ENCODE peak calls at places on chromosomes 7 and 10, in four cellular contexts. F is activated CD4-positive, alpha-beta T cell treated with anti-CD3 and anti-CD28 coated beads, Interleukin-2, amount 10 ng/mL, durations not matched to agents 7 days and 5 days; C is body of pancreas; R is sigmoid colon. L is an unnamed sample.

GRCh38 chr7:128755816-128756476 is 16.8 kb downstream of the CALU start:
- DNase-seq in C (no peak), R (peak), F (no peak), L (no peak)

GRCh38 chr7:112205348-112206237 is 606 bp downstream of the DOCK4 start:
- DNase-seq in F (peak), C (peak), R (peak), L (peak)

GRCh38 chr10:112383325-112383724 is 9.4 kb downstream of the ACSL5 start:
- DNase-seq in R (no peak), C (no peak), F (no peak), L (no peak)

GRCh38 chr7:47227762-47228177 is 354.1 kb downstream of the TNS3 start:
- DNase-seq in R (no peak), F (no peak), C (no peak), L (peak)

GRCh38 chr7:29112721-29113120 is 33.6 kb downstream of the CPVL start:
- DNase-seq in R (no peak), C (no peak), F (no peak), L (no peak)

GRCh38 chr10:18501198-18501597 is 150.2 kb downstream of the NSUN6 start:
- DNase-seq in C (no peak), F (no peak), R (no peak), L (no peak)

GRCh38 chr7:33933611-33934281 is 28.4 kb downstream of the BMPER start:
- DNase-seq in C (no peak), F (no peak), R (no peak), L (no peak)

GRCh38 chr10:44195120-44196007 is 189.5 kb downstream of the CXCL12 start:
- DNase-seq in R (peak), C (peak), F (no peak), L (peak)

GRCh38 chr7:37391791-37392672 is 56.6 kb downstream of the ELMO1 start:
- DNase-seq in R (no peak), C (no peak), F (no peak), L (peak)

GRCh38 chr7:36951257-36951697 is 227.0 kb upstream of the AOAH start:
- DNase-seq in R (no peak), C (no peak), F (no peak), L (peak)

GRCh38 chr7:122766593-122766992 is 63.9 kb upstream of the RNF148 start:
- DNase-seq in C (no peak), F (no peak), R (no peak), L (no peak)

GRCh38 chr10:63633677-63634487 is 112.7 kb downstream of the REEP3 start:
- DNase-seq in F (no peak), R (no peak), C (peak), L (peak)

GRCh38 chr7:69837387-69838068 is 239.3 kb downstream of the AUTS2 start:
- DNase-seq in C (no peak), R (no peak), F (no peak), L (no peak)

GRCh38 chr7:1638113-1638726 is 31.9 kb upstream of the ELFN1 start:
- DNase-seq in R (no peak), F (no peak), C (no peak), L (no peak)

GRCh38 chr7:149460493-149461330 is at the start of gene ZNF777:
- DNase-seq in F (peak), C (peak), R (peak), L (peak)

GRCh38 chr10:387949-388660 is 252.8 kb downstream of the ZMYND11 start:
- DNase-seq in F (no peak), C (peak), R (peak), L (peak)

GRCh38 chr10:27658788-27659187 is 86.8 kb downstream of the MKX start:
- DNase-seq in R (no peak), F (no peak), C (no peak), L (no peak)

GRCh38 chr7:116305485-116306408 is 95.4 kb downstream of the TES start:
- DNase-seq in F (no peak), C (peak), R (no peak), L (no peak)

GRCh38 chr10:69506834-69507643 is 55.8 kb downstream of the TSPAN15 start:
- DNase-seq in R (peak), C (no peak), F (no peak), L (no peak)

GRCh38 chr7:156475179-156475578 is 165.4 kb upstream of the RNF32 start:
- DNase-seq in F (no peak), R (no peak), C (no peak), L (peak)

GRCh38 chr10:77898323-77899079 is 28.1 kb downstream of the DLG5 start:
- DNase-seq in R (no peak), F (no peak), C (peak), L (peak)

GRCh38 chr7:134186022-134186421 is 58.9 kb downstream of the LRGUK start:
- DNase-seq in R (no peak), F (no peak), C (no peak), L (no peak)

GRCh38 chr10:77479586-77479985 is 158.0 kb downstream of the KCNMA1 start:
- DNase-seq in C (no peak), R (no peak), F (no peak), L (no peak)

GRCh38 chr10:102113956-102114857 is 6.0 kb downstream of the LDB1 start:
- DNase-seq in R (peak), F (peak), C (no peak), L (no peak)

GRCh38 chr7:80611779-80612178 is 26.7 kb upstream of the CD36 start:
- DNase-seq in F (no peak), R (no peak), C (peak), L (no peak)

GRCh38 chr10:114432704-114433103 is 28.4 kb upstream of the AFAP1L2 start:
- DNase-seq in F (no peak), C (no peak), R (no peak), L (no peak)

GRCh38 chr10:117004627-117005453 is at the start of gene SHTN1:
- DNase-seq in C (peak), R (peak), F (peak), L (peak)

GRCh38 chr7:38229386-38229785 is 44.0 kb downstream of the TARP start:
- DNase-seq in F (no peak), C (no peak), R (no peak), L (no peak)